ENCODE peak calls at places on chromosomes 4 and X, in seven cellular contexts. I, H, G, A, S, L and W are unnamed samples.

GRCh38 chrX:130300010-130300282 is 31.2 kb upstream of the ZNF280C start:
- DNase-seq in G (no peak), S (no peak), A (no peak), L (no peak), I (no peak), H (no peak), W (no peak)

GRCh38 chrX:140524556-140524955 is 19.7 kb upstream of the SOX3 start:
- DNase-seq in L (no peak), A (no peak), H (no peak), G (no peak), I (no peak), S (no peak), W (no peak)

GRCh38 chr4:113499696-113500095 is 261.8 kb downstream of the CAMK2D start:
- DNase-seq in I (no peak), H (no peak), L (no peak), G (peak), S (no peak), A (no peak), W (no peak)

GRCh38 chr4:32025840-32026459 is 1305.8 kb downstream of the PCDH7 start:
- DNase-seq in S (peak), I (no peak), G (no peak), H (no peak), A (peak), L (no peak), W (no peak)

GRCh38 chrX:104084534-104085277 is 8.7 kb upstream of the TMSB15C start:
- DNase-seq in H (no peak), A (no peak), S (no peak), L (no peak), I (no peak), G (no peak), W (no peak)

GRCh38 chrX:18617351-18617750 is 54.6 kb downstream of the RS1 start:
- DNase-seq in G (peak), A (peak), I (no peak), L (no peak), H (no peak), S (peak), W (no peak)

GRCh38 chrX:13653022-13653693 is at the start of gene TCEANC:
- DNase-seq in H (peak), S (peak), L (peak), I (peak), A (peak), G (peak), W (peak)

GRCh38 chrX:154653048-154653401 is 354 bp downstream of the CTAG2 start:
- DNase-seq in I (no peak), S (no peak), H (no peak), G (no peak), L (no peak), A (no peak), W (no peak)

GRCh38 chr4:76677571-76678326 is 220.2 kb downstream of the SOWAHB start:
- DNase-seq in S (no peak), L (no peak), G (no peak), A (no peak), I (no peak), H (no peak), W (no peak)

GRCh38 chr4:175536852-175537453 is 275.1 kb downstream of the GPM6A start:
- DNase-seq in L (no peak), A (peak), G (no peak), I (no peak), S (peak), H (no peak), W (peak)

GRCh38 chrX:39162322-39162721 is 361.1 kb downstream of the MID1IP1 start:
- DNase-seq in S (no peak), I (no peak), H (peak), G (peak), L (no peak), A (no peak), W (peak)

GRCh38 chr4:5569451-5569850 is 138.9 kb downstream of the EVC2 start:
- DNase-seq in I (no peak), G (no peak), H (no peak), S (no peak), A (no peak), L (no peak), W (no peak)

GRCh38 chr4:121072080-121072835 is at the start of gene NDNF:
- DNase-seq in A (no peak), H (peak), L (no peak), I (no peak), S (no peak), G (peak), W (no peak)

GRCh38 chr4:94451051-94451404 is 714 bp upstream of the PDLIM5 start:
- DNase-seq in L (no peak), A (no peak), I (no peak), S (no peak), H (no peak), G (no peak), W (no peak)

GRCh38 chrX:69503835-69504625 is at the start of gene NALF2:
- DNase-seq in H (peak), I (no peak), A (peak), G (peak), L (no peak), S (no peak), W (peak)

GRCh38 chrX:20461576-20461975 is 194.9 kb upstream of the RPS6KA3 start:
- DNase-seq in I (no peak), H (no peak), A (peak), L (no peak), S (no peak), G (no peak), W (no peak)

GRCh38 chrX:101685923-101686322 is 26.3 kb upstream of the ARMCX2 start:
- DNase-seq in G (no peak), A (no peak), I (no peak), L (no peak), H (no peak), S (no peak), W (no peak)

GRCh38 chr4:36026348-36026747 is 218.0 kb downstream of the ARAP2 start:
- DNase-seq in S (no peak), L (no peak), I (no peak), A (no peak), G (no peak), H (no peak), W (no peak)

GRCh38 chr4:34891892-34892291 is 1352.4 kb downstream of the ARAP2 start:
- DNase-seq in G (no peak), H (no peak), S (no peak), A (no peak), L (no peak), I (no peak), W (no peak)

GRCh38 chrX:9749141-9749540 is 16.5 kb downstream of the GPR143 start:
- DNase-seq in L (no peak), S (no peak), A (no peak), I (no peak), H (no peak), G (no peak), W (no peak)

GRCh38 chr4:5976921-5977320 is 41.3 kb downstream of the C4orf50 start:
- DNase-seq in L (no peak), I (no peak), H (no peak), A (no peak), S (no peak), G (no peak), W (no peak)

GRCh38 chr4:74054483-74055032 is 16.1 kb upstream of the CXCL3 start:
- DNase-seq in G (no peak), A (no peak), L (no peak), H (no peak), I (no peak), S (no peak), W (no peak)

GRCh38 chr4:5638316-5638715 is 70.0 kb downstream of the EVC2 start:
- DNase-seq in H (no peak), G (no peak), I (no peak), L (no peak), A (peak), S (no peak), W (no peak)

GRCh38 chrX:64093761-64094160 is 111.7 kb downstream of the AMER1 start:
- DNase-seq in H (no peak), S (no peak), L (no peak), I (no peak), G (no peak), A (peak), W (peak)

GRCh38 chr4:6772223-6772928 is 10.2 kb upstream of the KIAA0232 start:
- DNase-seq in G (peak), S (no peak), A (no peak), I (no peak), L (no peak), H (no peak), W (no peak)

GRCh38 chrX:55260806-55261205 is 3.9 kb downstream of the PAGE3 start:
- DNase-seq in H (no peak), S (no peak), A (no peak), I (no peak), G (no peak), L (no peak), W (no peak)

GRCh38 chr4:123596805-123597204 is 200.2 kb downstream of the SPRY1 start:
- DNase-seq in S (no peak), G (no peak), A (no peak), L (no peak), I (no peak), H (no peak), W (no peak)

GRCh38 chr4:14641871-14642270 is 360.4 kb upstream of the CPEB2 start:
- DNase-seq in H (no peak), A (no peak), S (no peak), L (no peak), I (no peak), G (no peak), W (no peak)